ENCODE peak calls at places on chromosomes 2 and 18, in four cellular contexts. G is HCT116, T is spleen, D is endodermal cell. W is an unnamed sample.

GRCh38 chr2:138949517-138949916 is 169.3 kb upstream of the NXPH2 start:
- DNase-seq in G (peak; percentile 85), T (no peak), D (no peak), W (no peak)

GRCh38 chr2:162888641-162889040 is 50.1 kb upstream of the KCNH7 start:
- DNase-seq in G (no peak), T (no peak), D (no peak), W (no peak)

GRCh38 chr2:32363588-32363987 is 6.8 kb downstream of the BIRC6 start:
- DNase-seq in G (no peak), T (no peak), D (no peak), W (no peak)

GRCh38 chr2:122000556-122001340 is 245.3 kb downstream of the TSN start:
- DNase-seq in G (no peak), T (no peak), D (no peak), W (no peak)

GRCh38 chr2:172226244-172227061 is 123.8 kb upstream of the DLX2 start:
- DNase-seq in G (no peak), T (no peak), D (no peak), W (no peak)

GRCh38 chr2:232976176-232976575 is 36.9 kb downstream of the NGEF start:
- DNase-seq in G (no peak), T (no peak), D (peak; percentile 31), W (no peak)

GRCh38 chr2:152743004-152743403 is 24.6 kb downstream of the ARL6IP6 start:
- DNase-seq in G (peak; percentile 8), T (no peak), D (no peak), W (no peak)

GRCh38 chr2:226256709-226257401 is 542.8 kb downstream of the IRS1 start:
- DNase-seq in G (no peak), T (no peak), D (no peak), W (no peak)

GRCh38 chr2:96699021-96699420 is 40.8 kb downstream of the LMAN2L start:
- DNase-seq in G (no peak), T (no peak), D (peak; percentile 28), W (no peak)

GRCh38 chr18:61606759-61607158 is 273.5 kb downstream of the CDH20 start:
- DNase-seq in G (peak; percentile 81), T (no peak), D (peak; percentile 93), W (peak; percentile 83)

GRCh38 chr2:215960825-215961224 is 52.5 kb downstream of the MREG start:
- DNase-seq in G (no peak), T (no peak), D (no peak), W (no peak)
- H3K4me3 ChIP-seq in G (no peak overlapping the region), T (no peak overlapping the region), D (no peak overlapping the region), W (no peak overlapping the region)

GRCh38 chr2:218952160-218952559 is 7.3 kb upstream of the CDK5R2 start:
- DNase-seq in G (no peak), T (no peak), D (no peak), W (no peak)

GRCh38 chr2:218956039-218956438 is 3.4 kb upstream of the CDK5R2 start:
- DNase-seq in G (no peak), T (no peak), D (no peak), W (no peak)

GRCh38 chr2:218954541-218955300 is 4.7 kb upstream of the CDK5R2 start:
- DNase-seq in G (no peak), T (no peak), D (no peak), W (no peak)

GRCh38 chr2:218957685-218958084 is 1.8 kb upstream of the CDK5R2 start:
- DNase-seq in G (no peak), T (no peak), D (no peak), W (no peak)

DNA sequence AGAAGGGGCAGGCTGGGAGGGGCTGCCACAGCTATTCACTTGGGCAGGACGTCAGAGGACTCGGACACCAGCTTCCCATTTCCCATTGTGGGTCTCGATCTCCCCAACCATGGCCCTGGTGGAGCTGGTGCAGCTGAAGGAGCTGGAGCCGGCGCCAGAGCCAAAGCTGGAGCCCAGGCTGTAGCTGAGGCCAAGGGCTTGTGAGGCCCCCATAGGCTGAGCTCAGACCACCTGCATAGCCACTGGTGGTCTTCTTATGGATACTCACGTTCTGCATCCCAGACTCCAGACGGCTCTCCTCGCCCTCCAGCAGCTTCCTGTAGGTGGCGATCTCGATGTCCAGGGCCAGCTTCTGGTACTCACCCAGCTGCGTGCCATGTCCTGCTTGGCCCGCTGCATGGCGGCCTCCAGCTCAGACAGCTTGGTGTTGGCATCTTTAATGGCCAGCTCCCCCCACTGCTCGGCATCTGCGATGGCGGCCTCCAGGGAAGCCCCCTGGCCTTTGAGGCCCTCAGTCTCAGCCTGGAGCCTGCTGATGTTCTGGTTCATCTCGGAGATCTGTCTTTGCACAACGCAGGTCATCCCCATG is 6.0 kb upstream of the CDK5R2 start:
- DNase-seq in G (no peak), T (no peak), D (peak; percentile 82), W (no peak)
- TF ChIP-seq CTCF in G (no peak), T (no peak), D (peak; percentile 73), W (peak; percentile 9)

GRCh38 chr2:202378661-202379338 is 2.7 kb downstream of the BMPR2 start:
- DNase-seq in G (no peak), T (no peak), D (no peak), W (no peak)
- H3K4me3 ChIP-seq in G (no peak overlapping the region), T (peak overlapping the region; percentile 92), D (peak overlapping the region; percentile 95), W (peak overlapping the region; percentile 85)

DNA sequence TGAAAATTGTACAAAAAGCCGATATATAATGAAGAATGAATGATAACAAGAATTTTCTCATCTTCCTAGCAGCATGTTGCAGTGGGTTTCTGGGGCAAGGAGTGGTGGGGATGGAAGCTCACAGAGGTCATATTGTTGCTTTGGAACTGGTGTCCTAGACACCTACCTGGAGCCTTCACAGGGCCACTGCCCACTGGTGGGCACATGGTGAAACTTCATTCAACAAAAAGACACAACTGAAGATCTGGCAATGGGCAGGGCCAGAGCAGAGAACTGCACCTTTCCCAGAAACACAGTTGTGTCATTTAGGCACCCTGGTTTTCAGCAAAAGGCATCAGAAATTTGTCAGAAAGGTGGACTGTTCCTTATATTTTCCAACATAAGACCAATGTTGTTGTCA is 115.3 kb downstream of the FHOD3 start:
- DNase-seq in G (no peak), T (no peak), D (peak; percentile 77), W (no peak)
- TF ChIP-seq CTCF in G (peak; percentile 38), T (no peak), D (peak; percentile 76), W (peak; percentile 43)

GRCh38 chr2:199713746-199714145 is 137.2 kb downstream of the FTCDNL1 start:
- DNase-seq in G (no peak), T (no peak), D (no peak), W (no peak)

GRCh38 chr2:199718074-199718473 is 132.9 kb downstream of the FTCDNL1 start:
- DNase-seq in G (no peak), T (no peak), D (no peak), W (no peak)

GRCh38 chr2:199717587-199717907 is 133.4 kb downstream of the FTCDNL1 start:
- DNase-seq in G (no peak), T (no peak), D (no peak), W (no peak)

GRCh38 chr2:199716807-199717586 is 134.0 kb downstream of the FTCDNL1 start:
- DNase-seq in G (no peak), T (no peak), D (no peak), W (no peak)
- H3K4me3 ChIP-seq in G (no peak overlapping the region), T (no peak overlapping the region), D (no peak overlapping the region), W (no peak overlapping the region)

DNA sequence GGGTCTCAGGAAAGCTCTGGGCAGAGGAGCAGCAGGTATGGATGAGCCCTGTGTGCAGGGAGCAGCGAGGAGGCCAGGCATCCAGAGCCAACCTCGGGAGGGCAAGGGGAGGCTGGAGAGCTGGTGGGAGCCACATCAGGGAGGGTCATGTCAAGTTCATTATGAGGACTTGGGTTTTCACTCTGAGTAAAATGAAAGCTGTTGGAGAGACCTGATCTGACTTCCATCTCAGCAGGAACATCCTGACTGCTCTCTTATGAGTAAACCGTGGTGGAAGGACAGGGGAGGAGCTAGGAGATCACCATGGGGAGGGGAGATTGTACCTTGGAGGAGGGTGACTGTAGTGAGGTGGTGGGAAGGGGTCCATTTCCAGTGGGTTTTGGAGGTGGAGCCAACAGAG is 209.8 kb downstream of the LDLRAD4 start:
- DNase-seq in G (no peak), T (no peak), D (no peak), W (no peak)
- TF ChIP-seq CTCF in G (no peak), T (no peak), D (no peak), W (no peak)

DNA sequence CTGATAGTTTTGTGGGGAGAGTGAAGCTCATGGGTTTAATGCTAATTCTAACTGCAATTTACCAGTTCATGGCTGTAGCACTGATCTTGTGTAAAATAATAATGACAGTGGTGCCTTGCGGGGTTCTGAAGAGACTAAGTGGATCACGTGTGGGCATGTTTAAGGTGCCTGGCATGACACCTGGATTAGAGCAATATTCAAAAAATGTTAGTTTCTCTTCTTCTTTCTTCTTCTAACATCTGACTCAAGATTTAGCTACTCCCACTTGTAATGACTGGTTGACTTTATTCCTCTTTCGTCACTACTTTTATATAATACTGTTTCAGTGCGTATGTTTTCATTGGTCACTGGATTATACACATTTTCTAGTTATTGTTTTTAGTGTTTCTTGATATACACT is 662.4 kb upstream of the CNTNAP5 start:
- DNase-seq in G (no peak), T (no peak), D (no peak), W (no peak)
- H3K4me3 ChIP-seq in G (no peak overlapping the region), T (no peak overlapping the region), D (no peak overlapping the region), W (no peak overlapping the region)

GRCh38 chr2:15059870-15060617 is 427.5 kb downstream of the LRATD1 start:
- DNase-seq in G (no peak), T (no peak), D (no peak), W (no peak)

GRCh38 chr2:15061268-15061667 is 428.8 kb downstream of the LRATD1 start:
- DNase-seq in G (no peak), T (no peak), D (no peak), W (no peak)

GRCh38 chr2:15053542-15053941 is 421.0 kb downstream of the LRATD1 start:
- DNase-seq in G (no peak), T (no peak), D (no peak), W (no peak)

GRCh38 chr2:15058628-15059157 is 426.2 kb downstream of the LRATD1 start:
- DNase-seq in G (no peak), T (no peak), D (no peak), W (no peak)

GRCh38 chr2:15058015-15058414 is 425.5 kb downstream of the LRATD1 start:
- DNase-seq in G (peak; percentile 12), T (no peak), D (peak; percentile 66), W (no peak)
- TF ChIP-seq CTCF in G (peak; percentile 33), T (no peak), D (peak; percentile 80), W (peak; percentile 44)

GRCh38 chr2:109616184-109616583 is 2.0 kb downstream of the SOWAHC start:
- DNase-seq in G (no peak), T (no peak), D (no peak), W (no peak)
- H3K4me3 ChIP-seq in G (no peak overlapping the region), T (peak overlapping the region; percentile 62), D (peak overlapping the region; percentile 80), W (no peak overlapping the region)